ENCODE peak calls at places on chromosomes 1 and 21, in seven cellular contexts. Q is ELR; E is ACHN; B is WTC11; K is central memory CD4-positive, alpha-beta T cell; J is fibroblast of pulmonary artery; U is stimulated activated CD8-positive, alpha-beta memory T cell treated with anti-CD3 and anti-CD28 coated beads, Interleukin-2, amount 100 ng/mL, for 48 hours. L is an unnamed sample.

GRCh38 chr1:184210048-184210447 is 158.5 kb downstream of the TSEN15 start:
- DNase-seq in Q (no peak), E (peak; percentile 80), B (no peak), K (no peak), J (peak; percentile 16), U (no peak), L (peak; percentile 39)

GRCh38 chr1:226975259-226975908 is 35.3 kb downstream of the COQ8A start:
- DNase-seq in Q (no peak), E (no peak), B (no peak), K (no peak), J (no peak), U (no peak), L (no peak)

GRCh38 chr21:38134084-38134873 is 122.5 kb upstream of the KCNJ15 start:
- DNase-seq in Q (no peak), E (no peak), B (no peak), K (no peak), J (no peak), U (no peak), L (no peak)

GRCh38 chr1:30242178-30242577 is 481.2 kb downstream of the MATN1 start:
- DNase-seq in Q (no peak), E (no peak), B (no peak), K (no peak), J (no peak), U (no peak), L (no peak)

GRCh38 chr1:25204797-25205441 is 27.4 kb downstream of the SYF2 start:
- DNase-seq in Q (peak; percentile 71), E (peak; percentile 43), B (no peak), K (peak; percentile 28), J (peak; percentile 70), U (no peak), L (peak; percentile 75)

GRCh38 chr1:214281902-214282695 is 1.1 kb downstream of the SMYD2 start:
- DNase-seq in Q (peak; percentile 88), E (peak; percentile 81), B (no peak), K (no peak), J (peak; percentile 69), U (no peak), L (peak; percentile 70)

GRCh38 chr1:210294991-210295773 is 33.5 kb upstream of the HHAT start:
- DNase-seq in Q (peak; percentile 23), E (no peak), B (peak; percentile 49), K (no peak), J (peak; percentile 30), U (no peak), L (no peak)

GRCh38 chr1:107141491-107142369 is 891 bp downstream of the NTNG1 start:
- DNase-seq in Q (peak; percentile 82), E (peak; percentile 63), B (peak; percentile 30), K (no peak), J (peak; percentile 66), U (no peak), L (peak; percentile 68)

GRCh38 chr1:43298055-43298454 is 2.7 kb upstream of the TIE1 start:
- DNase-seq in Q (no peak), E (no peak), B (no peak), K (no peak), J (peak; percentile 17), U (no peak), L (no peak)

GRCh38 chr1:204171751-204172178 is 5.6 kb upstream of the REN start:
- DNase-seq in Q (peak; percentile 96), E (no peak), B (no peak), K (no peak), J (peak; percentile 72), U (no peak), L (peak; percentile 34)

GRCh38 chr1:229769006-229769405 is 143.0 kb downstream of the URB2 start:
- DNase-seq in Q (no peak), E (no peak), B (no peak), K (no peak), J (no peak), U (no peak), L (no peak)

GRCh38 chr1:247552231-247552630 is 3.3 kb downstream of the GCSAML start:
- DNase-seq in Q (no peak), E (no peak), B (no peak), K (no peak), J (no peak), U (no peak), L (no peak)

GRCh38 chr1:115530407-115530806 is 111.4 kb upstream of the VANGL1 start:
- DNase-seq in Q (peak; percentile 89), E (peak; percentile 35), B (no peak), K (no peak), J (peak; percentile 35), U (no peak), L (peak; percentile 71)

GRCh38 chr1:230515451-230516145 is 89.5 kb upstream of the PGBD5 start:
- DNase-seq in Q (no peak), E (no peak), B (peak; percentile 26), K (no peak), J (no peak), U (no peak), L (no peak)

GRCh38 chr21:27761623-27762022 is 794.7 kb upstream of the ADAMTS5 start:
- DNase-seq in Q (no peak), E (no peak), B (no peak), K (no peak), J (no peak), U (no peak), L (no peak)

GRCh38 chr1:244896550-244896949 is 32.2 kb upstream of the HNRNPU start:
- DNase-seq in Q (peak; percentile 84), E (no peak), B (no peak), K (no peak), J (peak; percentile 73), U (no peak), L (peak; percentile 66)

GRCh38 chr1:6025269-6026094 is 20.2 kb upstream of the KCNAB2 start:
- DNase-seq in Q (peak; percentile 64), E (peak; percentile 62), B (no peak), K (no peak), J (no peak), U (no peak), L (no peak)

GRCh38 chr1:23376890-23377811 is 7.5 kb upstream of the ZNF436 start:
- DNase-seq in Q (peak; percentile 94), E (peak; percentile 23), B (no peak), K (no peak), J (peak; percentile 78), U (no peak), L (peak; percentile 95)

GRCh38 chr1:107936498-107937481 is 28.2 kb downstream of the VAV3 start:
- DNase-seq in Q (peak; percentile 82), E (peak; percentile 49), B (peak; percentile 22), K (no peak), J (peak; percentile 95), U (no peak), L (peak; percentile 82)

GRCh38 chr1:214970016-214970415 is 112.5 kb upstream of the KCNK2 start:
- DNase-seq in Q (no peak), E (no peak), B (no peak), K (no peak), J (no peak), U (no peak), L (peak; percentile 47)

GRCh38 chr1:180923887-180924286 is 11.2 kb downstream of the KIAA1614 start:
- DNase-seq in Q (no peak), E (no peak), B (no peak), K (no peak), J (no peak), U (no peak), L (no peak)

GRCh38 chr1:243230914-243231313 is 24.2 kb downstream of the CEP170 start:
- DNase-seq in Q (peak; percentile 66), E (peak; percentile 65), B (no peak), K (no peak), J (peak; percentile 35), U (no peak), L (peak; percentile 40)

GRCh38 chr1:211551628-211552465 is 27.1 kb downstream of the SLC30A1 start:
- DNase-seq in Q (peak; percentile 81), E (no peak), B (no peak), K (no peak), J (peak; percentile 93), U (no peak), L (peak; percentile 81)

GRCh38 chr1:23768733-23769132 is 9.5 kb upstream of the PITHD1 start:
- DNase-seq in Q (no peak), E (no peak), B (no peak), K (no peak), J (no peak), U (no peak), L (no peak)

GRCh38 chr21:27700974-27701614 is 734.2 kb upstream of the ADAMTS5 start:
- DNase-seq in Q (peak; percentile 86), E (peak; percentile 85), B (peak; percentile 81), K (peak; percentile 13), J (peak; percentile 91), U (peak; percentile 32), L (peak; percentile 92)

GRCh38 chr1:22801753-22802152 is 91.1 kb downstream of the EPHB2 start:
- DNase-seq in Q (no peak), E (no peak), B (peak; percentile 53), K (no peak), J (no peak), U (no peak), L (no peak)

GRCh38 chr1:230135726-230136125 is 68.7 kb downstream of the GALNT2 start:
- DNase-seq in Q (no peak), E (no peak), B (no peak), K (no peak), J (no peak), U (no peak), L (no peak)

GRCh38 chr1:20634594-20635084 is 1.4 kb downstream of the PINK1 start:
- DNase-seq in Q (peak; percentile 53), E (no peak), B (peak; percentile 69), K (peak; percentile 39), J (peak; percentile 39), U (no peak), L (peak; percentile 72)

GRCh38 chr1:37650173-37650572 is 15.5 kb upstream of the RSPO1 start:
- DNase-seq in Q (no peak), E (no peak), B (no peak), K (no peak), J (no peak), U (no peak), L (no peak)

GRCh38 chr1:234311414-234311813 is 61.8 kb upstream of the COA6 start:
- DNase-seq in Q (no peak), E (no peak), B (no peak), K (no peak), J (no peak), U (no peak), L (no peak)

GRCh38 chr1:239243003-239243402 is 143.4 kb upstream of the CHRM3 start:
- DNase-seq in Q (no peak), E (no peak), B (no peak), K (no peak), J (no peak), U (no peak), L (no peak)

GRCh38 chr1:178733972-178734371 is 8.9 kb downstream of the RALGPS2 start:
- DNase-seq in Q (peak; percentile 29), E (peak; percentile 17), B (no peak), K (no peak), J (no peak), U (no peak), L (no peak)

GRCh38 chr1:220828950-220829586 is 42.4 kb downstream of the MTARC1 start:
- DNase-seq in Q (no peak), E (no peak), B (no peak), K (no peak), J (no peak), U (no peak), L (no peak)

GRCh38 chr1:18951416-18951815 is 5.1 kb downstream of the IFFO2 start:
- DNase-seq in Q (no peak), E (no peak), B (no peak), K (peak; percentile 31), J (no peak), U (no peak), L (no peak)

GRCh38 chr1:6007318-6008083 is 15.3 kb upstream of the NPHP4 start:
- DNase-seq in Q (peak; percentile 17), E (no peak), B (peak; percentile 5), K (no peak), J (peak; percentile 44), U (no peak), L (peak; percentile 42)

GRCh38 chr1:16181887-16182719 is 26.2 kb upstream of the EPHA2 start:
- DNase-seq in Q (peak; percentile 95), E (peak; percentile 94), B (peak; percentile 70), K (no peak), J (peak; percentile 91), U (no peak), L (peak; percentile 95)

GRCh38 chr1:233113009-233113712 is 162.8 kb downstream of the NTPCR start:
- DNase-seq in Q (peak; percentile 98), E (peak; percentile 99), B (no peak), K (no peak), J (peak; percentile 100), U (peak; percentile 22), L (peak; percentile 100)

GRCh38 chr1:76802094-76802493 is 65.2 kb upstream of the ST6GALNAC5 start:
- DNase-seq in Q (no peak), E (no peak), B (no peak), K (no peak), J (no peak), U (no peak), L (no peak)